ENCODE peak calls at places on chromosome 15, in seven cellular contexts. N, M, D, Y, Z, I and Q are unnamed samples.

GRCh38 chr15:47273817-47274216 is 443.5 kb upstream of the SEMA6D start:
- DNase-seq in N (no peak), M (no peak), D (no peak), Y (no peak), Z (no peak), I (no peak), Q (no peak)

GRCh38 chr15:71804226-71804625 is 6.1 kb upstream of the NR2E3 start:
- DNase-seq in N (no peak), M (no peak), D (no peak), Y (no peak), Z (no peak), I (no peak), Q (no peak)

GRCh38 chr15:70061086-70061370 is 36.7 kb downstream of the TLE3 start:
- DNase-seq in N (no peak), M (peak; percentile 35), D (no peak), Y (no peak), Z (no peak), I (no peak), Q (no peak)

GRCh38 chr15:69861331-69862171 is 236.2 kb downstream of the TLE3 start:
- DNase-seq in N (no peak), M (peak; percentile 25), D (no peak), Y (no peak), Z (no peak), I (no peak), Q (no peak)

GRCh38 chr15:80433836-80434235 is 29.7 kb downstream of the ARNT2 start:
- DNase-seq in N (no peak), M (no peak), D (no peak), Y (no peak), Z (no peak), I (no peak), Q (no peak)

GRCh38 chr15:38129531-38130199 is 123.0 kb upstream of the SPRED1 start:
- DNase-seq in N (peak; percentile 63), M (peak; percentile 100), D (peak; percentile 98), Y (peak; percentile 99), Z (peak; percentile 84), I (peak; percentile 89), Q (peak; percentile 97)

GRCh38 chr15:28892789-28893610 is 7.2 kb downstream of the APBA2 start:
- DNase-seq in N (no peak), M (peak; percentile 21), D (no peak), Y (no peak), Z (no peak), I (no peak), Q (peak; percentile 69)

GRCh38 chr15:37106490-37107001 is 6.2 kb upstream of the MEIS2 start:
- DNase-seq in N (no peak), M (peak; percentile 78), D (no peak), Y (peak; percentile 61), Z (no peak), I (no peak), Q (no peak)

GRCh38 chr15:66702035-66702769 is at the start of gene SMAD6:
- DNase-seq in N (peak; percentile 92), M (peak; percentile 99), D (peak; percentile 94), Y (peak; percentile 99), Z (peak; percentile 87), I (peak; percentile 97), Q (peak; percentile 96)

GRCh38 chr15:100703032-100703578 is 100.7 kb downstream of the ASB7 start:
- DNase-seq in N (no peak), M (peak; percentile 81), D (peak; percentile 56), Y (peak; percentile 91), Z (peak; percentile 7), I (no peak), Q (peak; percentile 92)

GRCh38 chr15:61118885-61119284 is 110.2 kb downstream of the RORA start:
- DNase-seq in N (no peak), M (no peak), D (no peak), Y (no peak), Z (no peak), I (no peak), Q (no peak)

GRCh38 chr15:48627260-48627969 is 18.1 kb downstream of the FBN1 start:
- DNase-seq in N (no peak), M (peak; percentile 66), D (no peak), Y (peak; percentile 53), Z (no peak), I (no peak), Q (no peak)

GRCh38 chr15:68000754-68001153 is 53.4 kb upstream of the PIAS1 start:
- DNase-seq in N (no peak), M (no peak), D (no peak), Y (no peak), Z (no peak), I (no peak), Q (no peak)

GRCh38 chr15:66593219-66593780 is 27.5 kb upstream of the LCTL start:
- DNase-seq in N (no peak), M (peak; percentile 57), D (no peak), Y (no peak), Z (no peak), I (no peak), Q (no peak)

GRCh38 chr15:61222010-61222409 is 7.1 kb downstream of the RORA start:
- DNase-seq in N (no peak), M (no peak), D (no peak), Y (no peak), Z (no peak), I (no peak), Q (no peak)

GRCh38 chr15:40595773-40596172 is 1.7 kb downstream of the KNL1 start:
- DNase-seq in N (no peak), M (no peak), D (no peak), Y (no peak), Z (no peak), I (no peak), Q (no peak)

GRCh38 chr15:99565031-99565280 is 828 bp upstream of the MEF2A start:
- DNase-seq in N (no peak), M (no peak), D (no peak), Y (no peak), Z (no peak), I (no peak), Q (no peak)

GRCh38 chr15:57528940-57529565 is 62.7 kb upstream of the MYZAP start:
- DNase-seq in N (no peak), M (no peak), D (no peak), Y (no peak), Z (no peak), I (no peak), Q (no peak)

GRCh38 chr15:31402511-31403056 is 75.9 kb downstream of the KLF13 start:
- DNase-seq in N (peak; percentile 56), M (peak; percentile 94), D (no peak), Y (peak; percentile 44), Z (no peak), I (peak; percentile 88), Q (no peak)

GRCh38 chr15:91224750-91225380 is 124.8 kb downstream of the SV2B start:
- DNase-seq in N (no peak), M (peak; percentile 55), D (no peak), Y (peak; percentile 15), Z (no peak), I (no peak), Q (no peak)
- TF ChIP-seq CTCF in N (peak; percentile 50), M (peak; percentile 71), D (peak; percentile 74), Y (peak; percentile 63), Z (no peak), I (peak; percentile 43), Q (peak; percentile 63)

GRCh38 chr15:89898628-89899302 is 5.0 kb upstream of the AP3S2 start:
- DNase-seq in N (no peak), M (peak; percentile 55), D (no peak), Y (peak; percentile 45), Z (no peak), I (no peak), Q (peak; percentile 26)
- TF ChIP-seq CTCF in N (peak; percentile 20), M (peak; percentile 62), D (peak; percentile 62), Y (peak; percentile 61), Z (no peak), I (peak; percentile 35), Q (peak; percentile 73)

DNA sequence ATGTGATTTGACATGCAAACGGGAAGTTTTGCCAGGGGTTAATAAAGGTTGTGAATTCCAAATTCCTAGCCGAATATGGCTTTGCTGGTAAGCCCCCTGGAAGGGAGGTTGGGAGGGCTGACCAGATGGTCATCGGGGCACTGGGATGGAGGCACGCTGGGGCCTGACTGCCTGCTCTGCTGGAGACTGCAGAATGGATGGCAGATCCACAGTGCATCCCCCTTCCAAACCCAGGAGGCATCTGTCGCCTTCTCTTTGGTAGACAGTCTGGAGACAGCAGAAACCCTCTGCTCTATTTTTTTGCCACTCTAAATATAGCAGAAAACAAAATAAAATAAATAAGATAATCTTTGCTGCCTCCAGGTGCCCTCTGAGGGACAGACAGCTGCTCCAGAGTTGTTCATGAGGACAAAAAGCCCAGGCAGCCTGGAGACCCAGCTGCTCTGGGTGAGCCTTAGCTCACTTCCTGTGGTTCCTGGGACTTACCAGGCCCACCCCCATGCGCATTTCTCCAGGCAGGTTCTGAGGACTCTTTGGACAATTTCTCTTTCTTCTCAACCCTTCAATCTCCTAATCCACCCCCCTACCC is 6.1 kb upstream of the SPTBN5 start:
- DNase-seq in N (no peak), M (no peak), D (no peak), Y (no peak), Z (no peak), I (no peak), Q (no peak)
- TF ChIP-seq CTCF in N (no peak), M (no peak), D (no peak), Y (no peak), Z (no peak), I (no peak), Q (no peak)

DNA sequence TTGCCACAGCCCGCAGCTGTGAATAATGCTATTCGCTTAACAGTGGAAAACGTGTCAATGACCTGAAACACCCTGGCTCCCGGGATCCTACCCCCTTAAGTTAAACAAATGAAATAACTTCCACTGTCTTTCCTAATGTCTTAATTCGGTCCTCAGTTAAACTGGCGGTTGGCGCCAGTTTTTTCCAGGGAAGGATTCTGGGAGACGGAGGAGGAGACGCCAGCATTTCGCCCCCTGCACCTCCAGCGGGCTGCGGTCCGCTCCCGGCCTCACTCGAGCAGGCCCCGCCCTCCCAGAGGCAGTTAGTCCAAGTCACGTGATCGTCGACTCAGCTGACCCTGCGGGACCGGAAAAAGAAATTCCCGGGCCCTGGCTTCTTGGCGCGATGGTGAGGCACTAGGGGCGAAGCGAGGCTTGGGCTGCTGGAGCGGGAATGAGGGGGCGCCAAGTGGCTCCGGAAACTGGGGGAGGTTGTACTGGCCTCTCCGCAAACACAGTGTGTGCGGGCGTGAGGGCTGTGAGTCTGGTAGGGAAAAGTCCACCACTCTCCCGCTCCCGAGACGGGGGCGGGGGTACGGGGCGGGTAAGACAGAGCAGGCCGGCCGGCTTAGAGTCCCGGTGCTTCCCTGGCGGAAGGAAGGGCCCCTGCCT is at the start of gene COMMD4:
- DNase-seq in N (peak; percentile 97), M (peak; percentile 97), D (peak; percentile 88), Y (peak; percentile 93), Z (peak; percentile 94), I (peak; percentile 97), Q (peak; percentile 90)
- TF ChIP-seq CTCF in N (no peak), M (no peak), D (no peak), Y (no peak), Z (no peak), I (no peak), Q (no peak)

GRCh38 chr15:65196637-65197336 is 11.6 kb upstream of the CLPX start:
- DNase-seq in N (no peak), M (no peak), D (no peak), Y (no peak), Z (no peak), I (no peak), Q (no peak)

GRCh38 chr15:65197337-65197645 is 12.1 kb upstream of the CLPX start:
- DNase-seq in N (no peak), M (no peak), D (no peak), Y (no peak), Z (no peak), I (no peak), Q (no peak)

GRCh38 chr15:65192016-65192415 is 6.9 kb upstream of the CLPX start:
- DNase-seq in N (no peak), M (peak; percentile 30), D (no peak), Y (no peak), Z (no peak), I (no peak), Q (no peak)

GRCh38 chr15:65195542-65196026 is 10.4 kb upstream of the CLPX start:
- DNase-seq in N (no peak), M (no peak), D (no peak), Y (no peak), Z (no peak), I (no peak), Q (no peak)

GRCh38 chr15:65194826-65195541 is 9.8 kb upstream of the CLPX start:
- DNase-seq in N (no peak), M (no peak), D (no peak), Y (no peak), Z (peak; percentile 30), I (peak; percentile 44), Q (no peak)
- TF ChIP-seq CTCF in N (no peak), M (no peak), D (peak; percentile 9), Y (no peak), Z (no peak), I (no peak), Q (peak; percentile 4)